ENCODE peak calls at places on chromosomes 1 and 21, in five cellular contexts. Q, L, N, C and S are unnamed samples.

GRCh38 chr1:25996966-25997758 is 701 bp downstream of the PAFAH2 start:
- DNase-seq in C (no peak), L (peak; percentile 72), Q (peak; percentile 38), N (no peak), S (no peak)

GRCh38 chr1:18010408-18010807 is 97.2 kb upstream of the IGSF21 start:
- DNase-seq in L (no peak), Q (no peak), C (no peak), N (no peak), S (no peak)

GRCh38 chr1:159931101-159931816 is 6.0 kb upstream of the TAGLN2 start:
- DNase-seq in C (no peak), N (peak; percentile 53), Q (no peak), L (no peak), S (no peak)

GRCh38 chr1:221162352-221162751 is 283.1 kb downstream of the HLX start:
- DNase-seq in N (no peak), L (peak; percentile 24), Q (no peak), C (no peak), S (no peak)

GRCh38 chr1:199184180-199184579 is 545.3 kb downstream of the PTPRC start:
- DNase-seq in C (no peak), N (no peak), Q (no peak), L (no peak), S (no peak)

GRCh38 chr1:233897325-233898162 is 6.9 kb upstream of the SLC35F3 start:
- DNase-seq in C (no peak), N (no peak), L (no peak), Q (no peak), S (peak; percentile 41)

GRCh38 chr1:44484155-44484688 is 79.2 kb downstream of the RNF220 start:
- DNase-seq in L (peak; percentile 61), C (no peak), N (no peak), Q (peak; percentile 84), S (no peak)

GRCh38 chr1:39666772-39667171 is 5.1 kb downstream of the NT5C1A start:
- DNase-seq in L (no peak), N (no peak), Q (no peak), C (no peak), S (peak; percentile 91)

GRCh38 chr1:201791051-201791774 is 37.7 kb upstream of the IPO9 start:
- DNase-seq in L (no peak), Q (no peak), N (no peak), C (no peak), S (no peak)

GRCh38 chr1:210098376-210098775 is 134.2 kb upstream of the SERTAD4 start:
- DNase-seq in N (no peak), C (no peak), L (no peak), Q (peak; percentile 27), S (no peak)

GRCh38 chr1:58941471-58942289 is 157.8 kb upstream of the JUN start:
- DNase-seq in C (no peak), L (no peak), Q (no peak), N (no peak), S (no peak)

GRCh38 chr1:163346326-163346870 is 24.6 kb downstream of the NUF2 start:
- DNase-seq in N (no peak), C (no peak), L (peak; percentile 18), Q (peak; percentile 7), S (no peak)

GRCh38 chr1:54777431-54777830 is 13.1 kb upstream of the PARS2 start:
- DNase-seq in L (no peak), Q (no peak), N (no peak), C (no peak), S (no peak)

GRCh38 chr1:154325583-154326545 is 539 bp downstream of the ATP8B2 start:
- DNase-seq in Q (peak; percentile 88), L (peak; percentile 77), C (peak; percentile 59), N (peak; percentile 84), S (no peak)

GRCh38 chr1:206742702-206743383 is 27.7 kb upstream of the IL19 start:
- DNase-seq in Q (no peak), L (no peak), C (no peak), N (no peak), S (no peak)

GRCh38 chr1:78237364-78237916 is 191.7 kb downstream of the GIPC2 start:
- DNase-seq in L (peak; percentile 94), C (no peak), N (no peak), Q (no peak), S (no peak)

GRCh38 chr1:215226755-215227154 is 144.2 kb downstream of the KCNK2 start:
- DNase-seq in L (no peak), Q (peak; percentile 10), C (no peak), N (no peak), S (no peak)

GRCh38 chr1:58456470-58456869 is 90.1 kb downstream of the OMA1 start:
- DNase-seq in C (peak; percentile 84), L (no peak), N (no peak), Q (peak; percentile 92), S (no peak)

GRCh38 chr1:22412932-22413727 is 38.5 kb upstream of the ZBTB40 start:
- DNase-seq in L (no peak), Q (peak; percentile 16), N (no peak), C (no peak), S (no peak)

GRCh38 chr1:235073968-235074334 is 54.7 kb downstream of the TOMM20 start:
- DNase-seq in L (no peak), C (no peak), Q (no peak), N (peak; percentile 78), S (no peak)

GRCh38 chr1:172442843-172443565 is 865 bp downstream of the PIGC start:
- DNase-seq in C (no peak), Q (no peak), N (no peak), L (no peak), S (no peak)

GRCh38 chr1:170402451-170403311 is 129.3 kb upstream of the GORAB start:
- DNase-seq in C (no peak), L (no peak), N (no peak), Q (peak; percentile 16), S (no peak)

GRCh38 chr1:199064971-199065370 is 426.1 kb downstream of the PTPRC start:
- DNase-seq in Q (peak; percentile 19), C (no peak), L (no peak), N (no peak), S (no peak)

GRCh38 chr1:212234431-212235298 is 50.5 kb upstream of the PPP2R5A start:
- DNase-seq in N (no peak), Q (peak; percentile 97), C (peak; percentile 87), L (peak; percentile 99), S (no peak)

GRCh38 chr1:177256153-177256814 is 85.5 kb downstream of the BRINP2 start:
- DNase-seq in Q (peak; percentile 94), L (peak; percentile 96), C (no peak), N (peak; percentile 86), S (peak; percentile 1)

GRCh38 chr21:15282666-15283065 is 217.9 kb upstream of the NRIP1 start:
- DNase-seq in N (no peak), C (no peak), Q (peak; percentile 29), L (peak; percentile 59), S (no peak)

GRCh38 chr1:216462061-216462775 is 39.0 kb upstream of the USH2A start:
- DNase-seq in C (no peak), L (no peak), Q (peak; percentile 77), N (no peak), S (no peak)

GRCh38 chr1:167926486-167926997 is 9.9 kb upstream of the DCAF6 start:
- DNase-seq in Q (no peak), C (no peak), L (no peak), N (no peak), S (no peak)

GRCh38 chr1:7591565-7591964 is 179.5 kb upstream of the VAMP3 start:
- DNase-seq in N (peak; percentile 61), L (no peak), Q (no peak), C (no peak), S (no peak)

GRCh38 chr1:45694823-45695222 is 6.8 kb downstream of the TMEM69 start:
- DNase-seq in N (no peak), C (no peak), L (no peak), Q (no peak), S (no peak)

GRCh38 chr1:163074004-163074403 is 4.8 kb downstream of the RGS4 start:
- DNase-seq in C (no peak), L (no peak), Q (no peak), N (no peak), S (no peak)

GRCh38 chr1:18109058-18109755 is 1.6 kb downstream of the IGSF21 start:
- DNase-seq in C (no peak), N (no peak), L (no peak), Q (no peak), S (no peak)

GRCh38 chr1:69915347-69915746 is 290.0 kb downstream of the LRRC40 start:
- DNase-seq in C (no peak), N (no peak), Q (peak; percentile 5), L (no peak), S (no peak)

GRCh38 chr1:206048582-206048981 is 4.4 kb upstream of the RHEX start:
- DNase-seq in L (no peak), C (no peak), Q (no peak), N (no peak), S (no peak)

GRCh38 chr1:65791860-65792670 is 630 bp upstream of the PDE4B start:
- DNase-seq in Q (peak; percentile 31), C (no peak), N (peak; percentile 50), L (no peak), S (no peak)
- TF ChIP-seq CTCF in Q (no peak), C (no peak), N (no peak), L (no peak), S (no peak)

GRCh38 chr1:31881698-31882000 is 56.5 kb downstream of the PTP4A2 start:
- DNase-seq in L (no peak), C (no peak), Q (peak; percentile 8), N (no peak), S (no peak)
- TF ChIP-seq CTCF in L (no peak), C (no peak), Q (no peak), N (no peak), S (no peak)

DNA sequence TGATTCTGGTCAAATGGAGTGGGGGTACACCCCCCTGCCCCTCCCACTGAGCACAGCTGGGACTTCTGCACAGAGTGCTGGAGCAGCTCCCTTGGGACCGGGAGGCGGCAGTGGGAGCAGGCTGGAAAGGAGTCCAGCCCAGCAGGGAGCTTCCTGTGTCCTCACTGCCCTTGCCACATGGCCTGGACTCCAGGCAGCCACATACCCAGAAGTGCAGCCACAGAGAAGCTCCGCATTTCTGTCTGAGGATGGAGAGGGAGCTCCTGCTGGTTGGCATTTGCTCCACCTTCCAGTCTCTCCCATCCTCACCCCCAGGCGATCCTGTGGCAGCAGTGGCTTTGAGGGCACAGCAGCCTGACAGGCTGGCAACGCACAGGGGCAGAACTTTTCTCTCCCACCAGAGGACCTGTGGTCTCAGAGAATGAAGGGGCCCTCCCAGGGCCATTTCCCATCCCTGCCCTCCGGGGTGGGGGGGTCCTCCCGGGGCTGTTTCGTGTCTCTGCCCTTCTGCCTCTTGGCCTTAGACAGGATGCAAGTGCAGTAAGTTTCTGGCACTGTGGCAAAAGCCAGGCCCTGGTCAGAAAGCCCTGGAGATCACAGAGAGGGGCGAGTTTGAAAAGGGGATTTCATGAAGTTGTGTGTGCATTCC is 103.6 kb upstream of the COL6A1 start:
- DNase-seq in C (no peak), Q (no peak), L (peak; percentile 61), N (peak; percentile 59), S (no peak)
- TF ChIP-seq CTCF in C (no peak), Q (no peak), L (no peak), N (no peak), S (no peak)

DNA sequence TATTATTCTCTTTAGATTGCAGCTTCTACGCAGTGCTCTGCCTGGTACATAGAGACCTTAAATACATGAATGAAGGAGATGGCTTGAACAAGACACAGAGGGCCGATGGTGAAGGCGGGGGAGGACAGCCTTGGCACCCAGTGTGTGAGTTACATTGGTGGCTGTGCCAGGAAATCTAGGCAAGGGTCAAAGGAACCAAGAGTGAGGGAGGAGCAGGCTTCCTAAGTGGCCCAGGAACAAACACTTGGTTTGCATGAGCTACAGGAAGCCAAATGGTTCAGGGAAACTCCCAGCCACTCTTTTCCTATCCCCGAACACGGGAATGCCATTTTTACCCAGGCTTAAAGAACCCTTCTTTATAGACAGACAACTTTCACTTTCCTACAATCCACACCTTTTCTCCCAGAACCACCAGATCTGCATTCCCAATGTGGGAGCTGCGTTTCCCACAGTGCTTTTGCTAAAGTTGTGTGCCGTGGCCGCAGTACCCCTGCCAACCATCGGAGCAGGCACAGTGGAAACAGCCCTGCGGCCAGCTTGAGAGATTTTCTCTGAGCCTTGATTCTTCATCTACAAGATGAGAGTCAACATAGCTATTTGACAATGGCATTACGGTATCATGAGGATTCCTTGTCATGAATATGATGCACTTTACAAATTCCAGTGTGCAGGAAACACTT is 3.5 kb upstream of the CLEC20A start:
- DNase-seq in N (no peak), Q (no peak), L (no peak), C (no peak), S (no peak)
- TF ChIP-seq CTCF in N (no peak), Q (peak; percentile 37), L (peak; percentile 18), C (peak; percentile 31), S (peak; percentile 28)